ENCODE peak calls at places on chromosomes 13 and 19, in ten cellular contexts. D is brain pericyte; Z is stimulated activated CD4-positive, alpha-beta T cell treated with anti-CD3 and anti-CD28 coated beads, Interleukin-4, amount 100 ng/mL, for 1 hour; K is cerebellar nuclear complex; M is HS-5; F is AML-193; H is H9; S is GM04504; Y is adrenal gland; E is substantia nigra. V is an unnamed sample.

GRCh38 chr19:55594996-55595530 is 4.3 kb downstream of the FIZ1 start:
- DNase-seq in D (no peak), Z (no peak), K (no peak), M (no peak), F (no peak), H (no peak), S (no peak), Y (no peak), E (no peak), V (no peak)

GRCh38 chr19:15118789-15119494 is 11.7 kb downstream of the SYDE1 start:
- DNase-seq in D (no peak), Z (no peak), K (no peak), M (no peak), F (no peak), H (no peak), S (no peak), Y (no peak), E (no peak), V (no peak)

GRCh38 chr13:41497436-41497835 is 40.1 kb downstream of the RGCC start:
- DNase-seq in D (no peak), Z (no peak), K (no peak), M (no peak), F (no peak), H (no peak), S (no peak), Y (no peak), E (no peak), V (no peak)

GRCh38 chr13:107466326-107466725 is 749.0 kb downstream of the LIG4 start:
- DNase-seq in D (no peak), Z (no peak), K (no peak), M (no peak), F (no peak), H (peak; percentile 31), S (no peak), Y (no peak), E (no peak), V (no peak)

GRCh38 chr19:4990306-4990705 is 21.4 kb downstream of the KDM4B start:
- DNase-seq in D (no peak), Z (no peak), K (no peak), M (no peak), F (no peak), H (no peak), S (no peak), Y (no peak), E (no peak), V (no peak)

GRCh38 chr13:94322925-94323324 is 156.6 kb downstream of the DCT start:
- DNase-seq in D (no peak), Z (no peak), K (no peak), M (no peak), F (no peak), H (no peak), S (no peak), Y (no peak), E (no peak), V (no peak)

GRCh38 chr13:21297914-21298831 is 121.7 kb downstream of the MRPL57 start:
- DNase-seq in D (no peak), Z (peak; percentile 88), K (peak; percentile 5), M (peak; percentile 28), F (peak; percentile 93), H (peak; percentile 93), S (peak; percentile 71), Y (peak; percentile 84), E (peak; percentile 82), V (peak; percentile 82)

GRCh38 chr19:45137179-45137761 is 23.5 kb downstream of the NKPD1 start:
- DNase-seq in D (no peak), Z (no peak), K (no peak), M (no peak), F (no peak), H (no peak), S (no peak), Y (no peak), E (peak; percentile 17), V (no peak)

GRCh38 chr19:5143471-5144411 is 174.8 kb downstream of the KDM4B start:
- DNase-seq in D (no peak), Z (no peak), K (no peak), M (no peak), F (no peak), H (no peak), S (no peak), Y (no peak), E (no peak), V (no peak)

GRCh38 chr13:23615677-23616076 is 45.5 kb downstream of the TNFRSF19 start:
- DNase-seq in D (no peak), Z (no peak), K (no peak), M (no peak), F (no peak), H (no peak), S (no peak), Y (no peak), E (no peak), V (no peak)

GRCh38 chr13:53138369-53139036 is 109.9 kb downstream of the OLFM4 start:
- DNase-seq in D (no peak), Z (no peak), K (no peak), M (no peak), F (no peak), H (no peak), S (peak; percentile 7), Y (no peak), E (no peak), V (no peak)

GRCh38 chr19:15210323-15210774 is 9.6 kb upstream of the NOTCH3 start:
- DNase-seq in D (peak; percentile 69), Z (no peak), K (no peak), M (peak; percentile 56), F (peak; percentile 94), H (no peak), S (no peak), Y (peak; percentile 63), E (no peak), V (no peak)

GRCh38 chr13:37065893-37066526 is 6.5 kb upstream of the SUPT20H start:
- DNase-seq in D (no peak), Z (no peak), K (no peak), M (no peak), F (no peak), H (peak; percentile 45), S (no peak), Y (no peak), E (no peak), V (no peak)

GRCh38 chr19:4521888-4522242 is 3.6 kb upstream of the PLIN4 start:
- DNase-seq in D (no peak), Z (no peak), K (no peak), M (no peak), F (no peak), H (no peak), S (no peak), Y (no peak), E (no peak), V (no peak)

GRCh38 chr19:14375582-14376291 is 5.5 kb upstream of the ADGRE5 start:
- DNase-seq in D (no peak), Z (no peak), K (no peak), M (no peak), F (no peak), H (no peak), S (no peak), Y (no peak), E (no peak), V (no peak)

GRCh38 chr19:50912727-50913716 is 1.8 kb upstream of the KLK4 start:
- DNase-seq in D (no peak), Z (no peak), K (no peak), M (no peak), F (no peak), H (no peak), S (no peak), Y (no peak), E (no peak), V (no peak)

GRCh38 chr13:51625555-51626345 is 41.5 kb downstream of the WDFY2 start:
- DNase-seq in D (no peak), Z (no peak), K (no peak), M (no peak), F (no peak), H (no peak), S (no peak), Y (peak; percentile 72), E (peak; percentile 25), V (no peak)

GRCh38 chr13:23629566-23630272 is 59.5 kb downstream of the TNFRSF19 start:
- DNase-seq in D (no peak), Z (no peak), K (no peak), M (no peak), F (no peak), H (no peak), S (no peak), Y (no peak), E (no peak), V (no peak)

GRCh38 chr19:37583340-37583739 is 11.3 kb downstream of the ZNF571 start:
- DNase-seq in D (no peak), Z (no peak), K (no peak), M (no peak), F (no peak), H (no peak), S (no peak), Y (no peak), E (no peak), V (no peak)

V was measured in nephron progenitor cell.